ENCODE peak calls at places on chromosomes 12 and 14, in six cellular contexts. R is psoas muscle, Y is RWPE1, W is esophagus squamous epithelium, I is epithelial cell of prostate, N is cardiac muscle cell. H is an unnamed sample.

GRCh38 chr12:57614178-57614947 is 3.1 kb downstream of the ARHGEF25 start:
- DNase-seq in Y (no peak), W (no peak), N (no peak), R (no peak), I (no peak), H (no peak)

GRCh38 chr14:89304972-89305703 is 111.9 kb downstream of the FOXN3 start:
- DNase-seq in W (no peak), Y (no peak), I (no peak), N (no peak), R (peak; percentile 44), H (no peak)

GRCh38 chr14:91405241-91405721 is 12.3 kb downstream of the CCDC88C start:
- DNase-seq in I (no peak), R (no peak), Y (no peak), W (no peak), N (no peak), H (no peak)

GRCh38 chr12:91383106-91383505 is 200.5 kb upstream of the DCN start:
- DNase-seq in I (no peak), Y (no peak), R (no peak), W (no peak), N (no peak), H (no peak)

GRCh38 chr14:74973003-74973614 is 17.7 kb upstream of the PGF start:
- DNase-seq in Y (no peak), N (no peak), I (no peak), W (no peak), R (peak; percentile 73), H (no peak)

GRCh38 chr12:47376937-47377336 is 297.2 kb upstream of the AMIGO2 start:
- DNase-seq in Y (no peak), N (no peak), R (no peak), I (no peak), W (no peak), H (no peak)

GRCh38 chr12:97968641-97969171 is 506.1 kb downstream of the RMST start:
- DNase-seq in W (no peak), R (no peak), I (no peak), N (no peak), Y (no peak), H (no peak)

GRCh38 chr14:39617537-39617936 is 185.3 kb upstream of the FBXO33 start:
- DNase-seq in W (no peak), N (no peak), Y (no peak), I (no peak), R (no peak), H (no peak)

GRCh38 chr12:52285172-52285745 is 6.1 kb downstream of the KRT81 start:
- DNase-seq in W (no peak), Y (peak; percentile 68), R (no peak), N (no peak), I (peak; percentile 52), H (no peak)

GRCh38 chr12:31280183-31280582 is 45.8 kb downstream of the SINHCAF start:
- DNase-seq in W (no peak), R (no peak), N (no peak), Y (no peak), I (no peak), H (no peak)
- H3K27ac ChIP-seq in W (no peak overlapping the region), R (no peak overlapping the region), N (no peak overlapping the region), Y (no peak overlapping the region), I (no peak overlapping the region), H (no peak overlapping the region)

DNA sequence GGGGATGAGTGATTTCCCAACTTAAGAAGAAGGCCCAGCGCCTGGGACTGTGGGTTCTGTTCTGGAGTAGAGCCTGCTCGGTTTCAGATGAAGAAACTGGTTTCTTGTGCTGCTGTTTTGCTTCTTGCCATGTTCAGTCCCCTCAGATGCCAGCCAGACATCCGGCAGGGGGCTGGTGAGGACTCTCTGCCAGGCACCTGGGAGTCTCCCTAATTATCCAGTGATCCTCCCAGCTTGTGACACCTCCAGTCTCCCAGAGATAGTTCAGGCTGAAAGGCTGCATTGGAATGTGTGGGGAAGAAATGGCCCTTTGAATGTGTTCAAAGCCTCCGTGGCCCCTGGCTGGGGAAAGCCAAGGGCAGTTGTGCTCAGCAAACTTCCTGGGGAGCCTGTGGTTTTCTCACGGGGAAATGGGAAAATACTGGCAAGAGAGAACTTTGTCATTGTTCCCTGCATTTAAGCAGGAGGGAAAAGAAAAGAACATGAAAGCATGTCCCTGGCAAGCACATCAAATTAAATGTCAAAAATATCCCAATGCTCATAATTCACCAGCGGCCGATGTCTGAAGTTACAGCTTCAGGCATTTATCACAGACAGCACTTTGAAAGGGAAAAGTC is 8.5 kb upstream of the SERPINA12 start:
- DNase-seq in Y (no peak), N (no peak), R (no peak), W (no peak), I (no peak), H (no peak)
- H3K27ac ChIP-seq in Y (no peak overlapping the region), N (no peak overlapping the region), R (no peak overlapping the region), W (no peak overlapping the region), I (no peak overlapping the region), H (no peak overlapping the region)

GRCh38 chr14:101827286-101827685 is 65.8 kb downstream of the PPP2R5C start:
- DNase-seq in W (no peak), R (no peak), I (no peak), Y (no peak), N (no peak), H (no peak)
- H3K27ac ChIP-seq in W (no peak overlapping the region), R (no peak overlapping the region), I (no peak overlapping the region), Y (no peak overlapping the region), N (no peak overlapping the region), H (no peak overlapping the region)

DNA sequence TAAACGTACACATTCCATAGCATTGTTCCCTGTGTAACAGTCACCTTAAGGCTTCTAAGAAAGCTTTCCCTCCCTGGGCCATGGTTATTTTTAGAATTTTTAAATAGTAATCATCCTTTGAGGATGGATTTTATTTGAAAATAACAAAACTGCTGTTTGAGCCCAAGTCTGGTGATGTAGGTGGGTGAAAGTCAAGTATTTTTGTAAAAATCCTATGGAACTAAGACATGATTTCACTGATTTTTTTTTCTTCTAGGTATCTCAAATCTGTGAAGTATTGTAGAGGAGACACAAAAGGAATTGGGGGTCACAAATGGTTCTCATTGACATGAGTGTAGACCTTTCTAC is 1.4 kb downstream of the ISCU start:
- DNase-seq in Y (no peak), I (no peak), W (no peak), N (no peak), R (no peak), H (no peak)
- H3K27ac ChIP-seq in Y (peak overlapping the region; percentile 83), I (peak overlapping the region; percentile 77), W (peak overlapping the region; percentile 96), N (peak overlapping the region; percentile 93), R (peak overlapping the region; percentile 97), H (no peak overlapping the region)

DNA sequence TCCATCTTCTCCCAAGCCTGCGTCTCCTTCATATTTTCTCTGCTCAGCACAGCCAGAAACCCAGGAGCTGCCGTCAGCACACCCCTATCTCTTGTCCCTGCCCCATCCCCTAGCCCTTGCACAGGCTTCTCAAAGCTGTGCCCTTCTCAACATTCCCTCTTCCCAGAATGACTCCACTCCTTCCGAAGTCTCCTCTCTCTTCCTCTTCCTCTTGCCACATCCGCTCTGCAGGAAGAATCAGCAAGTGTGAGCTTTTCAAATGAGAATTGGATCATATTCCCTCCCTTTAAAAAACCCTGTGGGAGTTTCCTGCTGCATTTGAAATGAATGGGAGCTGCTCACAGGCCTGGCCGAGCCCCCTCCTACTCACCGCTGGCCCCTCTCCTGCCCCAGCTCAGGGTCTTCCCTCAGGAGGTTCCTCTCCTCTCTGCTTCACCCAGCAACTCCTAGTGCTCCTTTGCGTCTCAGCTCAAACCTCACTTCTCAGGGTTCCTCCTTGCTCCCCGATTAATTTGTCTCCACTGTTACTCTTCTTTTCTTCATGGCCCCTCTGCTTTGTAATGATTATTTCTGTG is 528.5 kb upstream of the CCDC196 start:
- DNase-seq in N (no peak), W (no peak), I (no peak), R (no peak), Y (no peak), H (no peak)
- H3K27ac ChIP-seq in N (no peak overlapping the region), W (no peak overlapping the region), I (no peak overlapping the region), R (no peak overlapping the region), Y (no peak overlapping the region), H (no peak overlapping the region)

GRCh38 chr12:50927766-50928224 is 24.5 kb upstream of the HIGD1C start:
- DNase-seq in N (no peak), W (no peak), R (peak; percentile 25), Y (no peak), I (no peak), H (no peak)

GRCh38 chr12:50927356-50927755 is 25.0 kb upstream of the HIGD1C start:
- DNase-seq in N (no peak), Y (no peak), R (no peak), W (no peak), I (no peak), H (no peak)

GRCh38 chr12:50926415-50926814 is 25.9 kb upstream of the HIGD1C start:
- DNase-seq in W (no peak), N (no peak), Y (no peak), R (no peak), I (no peak), H (no peak)

GRCh38 chr12:50929831-50930230 is 22.5 kb upstream of the HIGD1C start:
- DNase-seq in N (no peak), W (no peak), R (no peak), Y (no peak), I (no peak), H (no peak)

GRCh38 chr12:50928392-50928791 is 24.0 kb upstream of the HIGD1C start:
- DNase-seq in I (no peak), R (no peak), Y (no peak), N (no peak), W (no peak), H (no peak)
- H3K27ac ChIP-seq in I (no peak overlapping the region), R (peak overlapping the region; percentile 76), Y (peak overlapping the region; percentile 43), N (no peak overlapping the region), W (peak overlapping the region; percentile 94), H (no peak overlapping the region)